ENCODE peak calls at places on chromosomes 13 and 19, in eight cellular contexts. One of them, this sample, is unnamed.

GRCh38 chr19:18457478-18458331 is 19.8 kb upstream of the ISYNA1 start:
- DNase-seq in CD4-positive, alpha-beta T cell: no peak
- DNase-seq in psoas muscle: no peak
- DNase-seq in activated CD8-positive, alpha-beta T cell treated with anti-CD3 and anti-CD28 coated beads for 36 hours: no peak
- DNase-seq in choroid plexus epithelial cell: no peak
- DNase-seq in HFFc6: no peak
- DNase-seq in pons: no peak
- DNase-seq in cardiac muscle cell: no peak
- DNase-seq in this sample: no peak

GRCh38 chr13:80755925-80756324 is 415.0 kb upstream of the SPRY2 start:
- DNase-seq in HFFc6: no peak
- DNase-seq in activated CD8-positive, alpha-beta T cell treated with anti-CD3 and anti-CD28 coated beads for 36 hours: no peak
- DNase-seq in CD4-positive, alpha-beta T cell: no peak
- DNase-seq in pons: peak
- DNase-seq in choroid plexus epithelial cell: peak
- DNase-seq in psoas muscle: no peak
- DNase-seq in cardiac muscle cell: no peak
- DNase-seq in this sample: no peak

GRCh38 chr13:19818223-19818842 is 35.6 kb upstream of the PSPC1 start:
- DNase-seq in pons: no peak
- DNase-seq in CD4-positive, alpha-beta T cell: peak
- DNase-seq in cardiac muscle cell: peak
- DNase-seq in HFFc6: no peak
- DNase-seq in choroid plexus epithelial cell: peak
- DNase-seq in activated CD8-positive, alpha-beta T cell treated with anti-CD3 and anti-CD28 coated beads for 36 hours: peak
- DNase-seq in psoas muscle: peak
- DNase-seq in this sample: peak

GRCh38 chr19:3387645-3388589 is 21.5 kb downstream of the NFIC start:
- DNase-seq in CD4-positive, alpha-beta T cell: no peak
- DNase-seq in cardiac muscle cell: no peak
- DNase-seq in activated CD8-positive, alpha-beta T cell treated with anti-CD3 and anti-CD28 coated beads for 36 hours: no peak
- DNase-seq in HFFc6: no peak
- DNase-seq in choroid plexus epithelial cell: no peak
- DNase-seq in psoas muscle: peak
- DNase-seq in pons: peak
- DNase-seq in this sample: no peak

GRCh38 chr19:3368848-3369336 is 2.5 kb downstream of the NFIC start:
- DNase-seq in HFFc6: peak
- DNase-seq in pons: no peak
- DNase-seq in activated CD8-positive, alpha-beta T cell treated with anti-CD3 and anti-CD28 coated beads for 36 hours: no peak
- DNase-seq in cardiac muscle cell: no peak
- DNase-seq in CD4-positive, alpha-beta T cell: no peak
- DNase-seq in choroid plexus epithelial cell: peak
- DNase-seq in psoas muscle: no peak
- DNase-seq in this sample: peak

GRCh38 chr19:49866933-49867782 is at the start of gene PNKP:
- DNase-seq in activated CD8-positive, alpha-beta T cell treated with anti-CD3 and anti-CD28 coated beads for 36 hours: peak
- DNase-seq in psoas muscle: peak
- DNase-seq in HFFc6: peak
- DNase-seq in CD4-positive, alpha-beta T cell: peak
- DNase-seq in choroid plexus epithelial cell: peak
- DNase-seq in cardiac muscle cell: peak
- DNase-seq in pons: peak
- DNase-seq in this sample: peak

GRCh38 chr13:29577135-29578051 is 18.1 kb downstream of the SLC7A1 start:
- DNase-seq in choroid plexus epithelial cell: no peak
- DNase-seq in activated CD8-positive, alpha-beta T cell treated with anti-CD3 and anti-CD28 coated beads for 36 hours: no peak
- DNase-seq in HFFc6: peak
- DNase-seq in psoas muscle: no peak
- DNase-seq in cardiac muscle cell: no peak
- DNase-seq in pons: no peak
- DNase-seq in CD4-positive, alpha-beta T cell: no peak
- DNase-seq in this sample: no peak

GRCh38 chr19:55640577-55641375 is at the start of gene ZNF580:
- DNase-seq in pons: no peak
- DNase-seq in psoas muscle: peak
- DNase-seq in CD4-positive, alpha-beta T cell: peak
- DNase-seq in activated CD8-positive, alpha-beta T cell treated with anti-CD3 and anti-CD28 coated beads for 36 hours: peak
- DNase-seq in HFFc6: peak
- DNase-seq in cardiac muscle cell: peak
- DNase-seq in choroid plexus epithelial cell: peak
- DNase-seq in this sample: peak

GRCh38 chr13:49840266-49840665 is 47.8 kb upstream of the KPNA3 start:
- DNase-seq in HFFc6: no peak
- DNase-seq in psoas muscle: no peak
- DNase-seq in activated CD8-positive, alpha-beta T cell treated with anti-CD3 and anti-CD28 coated beads for 36 hours: peak
- DNase-seq in pons: no peak
- DNase-seq in CD4-positive, alpha-beta T cell: no peak
- DNase-seq in cardiac muscle cell: no peak
- DNase-seq in choroid plexus epithelial cell: no peak
- DNase-seq in this sample: no peak

GRCh38 chr19:1295169-1296012 is 9.7 kb downstream of the EFNA2 start:
- DNase-seq in CD4-positive, alpha-beta T cell: no peak
- DNase-seq in HFFc6: no peak
- DNase-seq in activated CD8-positive, alpha-beta T cell treated with anti-CD3 and anti-CD28 coated beads for 36 hours: peak
- DNase-seq in cardiac muscle cell: peak
- DNase-seq in choroid plexus epithelial cell: no peak
- DNase-seq in pons: no peak
- DNase-seq in psoas muscle: no peak
- DNase-seq in this sample: peak

GRCh38 chr13:80030491-80030890 is 310.4 kb downstream of the SPRY2 start:
- DNase-seq in pons: peak
- DNase-seq in choroid plexus epithelial cell: peak
- DNase-seq in cardiac muscle cell: no peak
- DNase-seq in HFFc6: peak
- DNase-seq in psoas muscle: no peak
- DNase-seq in CD4-positive, alpha-beta T cell: no peak
- DNase-seq in activated CD8-positive, alpha-beta T cell treated with anti-CD3 and anti-CD28 coated beads for 36 hours: no peak
- DNase-seq in this sample: peak

GRCh38 chr19:18951721-18952281 is 10.8 kb upstream of the HOMER3 start:
- DNase-seq in activated CD8-positive, alpha-beta T cell treated with anti-CD3 and anti-CD28 coated beads for 36 hours: no peak
- DNase-seq in psoas muscle: no peak
- DNase-seq in cardiac muscle cell: no peak
- DNase-seq in choroid plexus epithelial cell: no peak
- DNase-seq in CD4-positive, alpha-beta T cell: no peak
- DNase-seq in HFFc6: peak
- DNase-seq in pons: no peak
- DNase-seq in this sample: peak

This sample was measured in mesenchymal stem cell.